ENCODE peak calls at places on chromosome 10, in eight cellular contexts. One of them, this sample, is unnamed.

GRCh38 chr10:123553810-123554430 is 112.2 kb upstream of the GPR26 start:
- DNase-seq in T-cell: no peak
- DNase-seq in activated CD4-positive, alpha-beta T cell treated with anti-CD3 and anti-CD28 coated beads for 48 hours: no peak
- DNase-seq in naive thymus-derived CD8-positive, alpha-beta T cell: no peak
- DNase-seq in Calu3: no peak
- DNase-seq in non-pigmented ciliary epithelial cell: no peak
- DNase-seq in stimulated activated CD8-positive, alpha-beta memory T cell treated with anti-CD3 and anti-CD28 coated beads, Interleukin-12 subunit alpha, Interleukin-12 subunit beta, amount 100 ng/mL, for 4 hours: no peak
- DNase-seq in GM20000: no peak
- DNase-seq in this sample: no peak

GRCh38 chr10:132534348-132535064 is 3.1 kb upstream of the INPP5A start:
- DNase-seq in T-cell: no peak
- DNase-seq in stimulated activated CD8-positive, alpha-beta memory T cell treated with anti-CD3 and anti-CD28 coated beads, Interleukin-12 subunit alpha, Interleukin-12 subunit beta, amount 100 ng/mL, for 4 hours: no peak
- DNase-seq in activated CD4-positive, alpha-beta T cell treated with anti-CD3 and anti-CD28 coated beads for 48 hours: no peak
- DNase-seq in naive thymus-derived CD8-positive, alpha-beta T cell: peak
- DNase-seq in Calu3: no peak
- DNase-seq in GM20000: no peak
- DNase-seq in non-pigmented ciliary epithelial cell: no peak
- DNase-seq in this sample: no peak

GRCh38 chr10:116053910-116054309 is 219.1 kb downstream of the GFRA1 start:
- DNase-seq in naive thymus-derived CD8-positive, alpha-beta T cell: no peak
- DNase-seq in Calu3: no peak
- DNase-seq in activated CD4-positive, alpha-beta T cell treated with anti-CD3 and anti-CD28 coated beads for 48 hours: no peak
- DNase-seq in non-pigmented ciliary epithelial cell: no peak
- DNase-seq in stimulated activated CD8-positive, alpha-beta memory T cell treated with anti-CD3 and anti-CD28 coated beads, Interleukin-12 subunit alpha, Interleukin-12 subunit beta, amount 100 ng/mL, for 4 hours: no peak
- DNase-seq in T-cell: no peak
- DNase-seq in GM20000: no peak
- DNase-seq in this sample: no peak

GRCh38 chr10:119541046-119541445 is 1.5 kb downstream of the RGS10 start:
- DNase-seq in GM20000: no peak
- DNase-seq in activated CD4-positive, alpha-beta T cell treated with anti-CD3 and anti-CD28 coated beads for 48 hours: peak
- DNase-seq in naive thymus-derived CD8-positive, alpha-beta T cell: no peak
- DNase-seq in T-cell: no peak
- DNase-seq in Calu3: no peak
- DNase-seq in non-pigmented ciliary epithelial cell: no peak
- DNase-seq in stimulated activated CD8-positive, alpha-beta memory T cell treated with anti-CD3 and anti-CD28 coated beads, Interleukin-12 subunit alpha, Interleukin-12 subunit beta, amount 100 ng/mL, for 4 hours: no peak
- DNase-seq in this sample: no peak

GRCh38 chr10:29389935-29390334 is 101.1 kb downstream of the LYZL1 start:
- DNase-seq in naive thymus-derived CD8-positive, alpha-beta T cell: no peak
- DNase-seq in activated CD4-positive, alpha-beta T cell treated with anti-CD3 and anti-CD28 coated beads for 48 hours: no peak
- DNase-seq in GM20000: no peak
- DNase-seq in T-cell: no peak
- DNase-seq in stimulated activated CD8-positive, alpha-beta memory T cell treated with anti-CD3 and anti-CD28 coated beads, Interleukin-12 subunit alpha, Interleukin-12 subunit beta, amount 100 ng/mL, for 4 hours: no peak
- DNase-seq in Calu3: no peak
- DNase-seq in non-pigmented ciliary epithelial cell: no peak
- DNase-seq in this sample: no peak

GRCh38 chr10:34905200-34905927 is 90.3 kb upstream of the PARD3 start:
- DNase-seq in non-pigmented ciliary epithelial cell: no peak
- DNase-seq in Calu3: no peak
- DNase-seq in activated CD4-positive, alpha-beta T cell treated with anti-CD3 and anti-CD28 coated beads for 48 hours: no peak
- DNase-seq in GM20000: no peak
- DNase-seq in naive thymus-derived CD8-positive, alpha-beta T cell: no peak
- DNase-seq in stimulated activated CD8-positive, alpha-beta memory T cell treated with anti-CD3 and anti-CD28 coated beads, Interleukin-12 subunit alpha, Interleukin-12 subunit beta, amount 100 ng/mL, for 4 hours: no peak
- DNase-seq in T-cell: no peak
- DNase-seq in this sample: no peak

GRCh38 chr10:35422236-35422635 is 85.9 kb downstream of the CCNY start:
- DNase-seq in stimulated activated CD8-positive, alpha-beta memory T cell treated with anti-CD3 and anti-CD28 coated beads, Interleukin-12 subunit alpha, Interleukin-12 subunit beta, amount 100 ng/mL, for 4 hours: no peak
- DNase-seq in Calu3: no peak
- DNase-seq in activated CD4-positive, alpha-beta T cell treated with anti-CD3 and anti-CD28 coated beads for 48 hours: no peak
- DNase-seq in GM20000: no peak
- DNase-seq in non-pigmented ciliary epithelial cell: no peak
- DNase-seq in T-cell: no peak
- DNase-seq in naive thymus-derived CD8-positive, alpha-beta T cell: no peak
- DNase-seq in this sample: no peak

GRCh38 chr10:97278491-97278989 is 13.9 kb downstream of the ARHGAP19 start:
- DNase-seq in non-pigmented ciliary epithelial cell: peak
- DNase-seq in GM20000: peak
- DNase-seq in Calu3: no peak
- DNase-seq in T-cell: no peak
- DNase-seq in naive thymus-derived CD8-positive, alpha-beta T cell: no peak
- DNase-seq in stimulated activated CD8-positive, alpha-beta memory T cell treated with anti-CD3 and anti-CD28 coated beads, Interleukin-12 subunit alpha, Interleukin-12 subunit beta, amount 100 ng/mL, for 4 hours: no peak
- DNase-seq in activated CD4-positive, alpha-beta T cell treated with anti-CD3 and anti-CD28 coated beads for 48 hours: no peak
- DNase-seq in this sample: peak

GRCh38 chr10:34231441-34232180 is 583.5 kb downstream of the PARD3 start:
- DNase-seq in activated CD4-positive, alpha-beta T cell treated with anti-CD3 and anti-CD28 coated beads for 48 hours: no peak
- DNase-seq in Calu3: no peak
- DNase-seq in stimulated activated CD8-positive, alpha-beta memory T cell treated with anti-CD3 and anti-CD28 coated beads, Interleukin-12 subunit alpha, Interleukin-12 subunit beta, amount 100 ng/mL, for 4 hours: no peak
- DNase-seq in non-pigmented ciliary epithelial cell: no peak
- DNase-seq in T-cell: no peak
- DNase-seq in GM20000: no peak
- DNase-seq in naive thymus-derived CD8-positive, alpha-beta T cell: no peak
- DNase-seq in this sample: no peak

GRCh38 chr10:13328126-13328525 is 20.0 kb downstream of the SEPHS1 start:
- DNase-seq in GM20000: no peak
- DNase-seq in non-pigmented ciliary epithelial cell: no peak
- DNase-seq in T-cell: no peak
- DNase-seq in stimulated activated CD8-positive, alpha-beta memory T cell treated with anti-CD3 and anti-CD28 coated beads, Interleukin-12 subunit alpha, Interleukin-12 subunit beta, amount 100 ng/mL, for 4 hours: no peak
- DNase-seq in naive thymus-derived CD8-positive, alpha-beta T cell: no peak
- DNase-seq in Calu3: no peak
- DNase-seq in activated CD4-positive, alpha-beta T cell treated with anti-CD3 and anti-CD28 coated beads for 48 hours: no peak
- DNase-seq in this sample: no peak

GRCh38 chr10:124944982-124945381 is 3.1 kb downstream of the ZRANB1 start:
- DNase-seq in Calu3: no peak
- DNase-seq in GM20000: no peak
- DNase-seq in activated CD4-positive, alpha-beta T cell treated with anti-CD3 and anti-CD28 coated beads for 48 hours: no peak
- DNase-seq in stimulated activated CD8-positive, alpha-beta memory T cell treated with anti-CD3 and anti-CD28 coated beads, Interleukin-12 subunit alpha, Interleukin-12 subunit beta, amount 100 ng/mL, for 4 hours: no peak
- DNase-seq in naive thymus-derived CD8-positive, alpha-beta T cell: no peak
- DNase-seq in non-pigmented ciliary epithelial cell: no peak
- DNase-seq in T-cell: no peak
- DNase-seq in this sample: no peak

GRCh38 chr10:62037166-62037831 is 135.8 kb downstream of the ARID5B start:
- DNase-seq in non-pigmented ciliary epithelial cell: no peak
- DNase-seq in activated CD4-positive, alpha-beta T cell treated with anti-CD3 and anti-CD28 coated beads for 48 hours: no peak
- DNase-seq in naive thymus-derived CD8-positive, alpha-beta T cell: no peak
- DNase-seq in T-cell: no peak
- DNase-seq in GM20000: no peak
- DNase-seq in Calu3: peak
- DNase-seq in stimulated activated CD8-positive, alpha-beta memory T cell treated with anti-CD3 and anti-CD28 coated beads, Interleukin-12 subunit alpha, Interleukin-12 subunit beta, amount 100 ng/mL, for 4 hours: no peak
- DNase-seq in this sample: no peak

GRCh38 chr10:53978292-53978691 is 822.7 kb downstream of the PCDH15 start:
- DNase-seq in stimulated activated CD8-positive, alpha-beta memory T cell treated with anti-CD3 and anti-CD28 coated beads, Interleukin-12 subunit alpha, Interleukin-12 subunit beta, amount 100 ng/mL, for 4 hours: no peak
- DNase-seq in activated CD4-positive, alpha-beta T cell treated with anti-CD3 and anti-CD28 coated beads for 48 hours: no peak
- DNase-seq in non-pigmented ciliary epithelial cell: no peak
- DNase-seq in GM20000: no peak
- DNase-seq in T-cell: no peak
- DNase-seq in naive thymus-derived CD8-positive, alpha-beta T cell: no peak
- DNase-seq in Calu3: no peak
- DNase-seq in this sample: no peak

GRCh38 chr10:122853665-122854313 is 8.1 kb upstream of the CUZD1 start:
- DNase-seq in naive thymus-derived CD8-positive, alpha-beta T cell: no peak
- DNase-seq in stimulated activated CD8-positive, alpha-beta memory T cell treated with anti-CD3 and anti-CD28 coated beads, Interleukin-12 subunit alpha, Interleukin-12 subunit beta, amount 100 ng/mL, for 4 hours: no peak
- DNase-seq in non-pigmented ciliary epithelial cell: no peak
- DNase-seq in activated CD4-positive, alpha-beta T cell treated with anti-CD3 and anti-CD28 coated beads for 48 hours: no peak
- DNase-seq in T-cell: no peak
- DNase-seq in Calu3: no peak
- DNase-seq in GM20000: no peak
- DNase-seq in this sample: no peak

GRCh38 chr10:80410578-80411145 is 2.3 kb downstream of the PRXL2A start:
- DNase-seq in T-cell: no peak
- DNase-seq in activated CD4-positive, alpha-beta T cell treated with anti-CD3 and anti-CD28 coated beads for 48 hours: no peak
- DNase-seq in stimulated activated CD8-positive, alpha-beta memory T cell treated with anti-CD3 and anti-CD28 coated beads, Interleukin-12 subunit alpha, Interleukin-12 subunit beta, amount 100 ng/mL, for 4 hours: no peak
- DNase-seq in non-pigmented ciliary epithelial cell: no peak
- DNase-seq in Calu3: no peak
- DNase-seq in naive thymus-derived CD8-positive, alpha-beta T cell: no peak
- DNase-seq in GM20000: no peak
- DNase-seq in this sample: no peak

GRCh38 chr10:69010151-69010640 is 21.6 kb downstream of the KIFBP start:
- DNase-seq in naive thymus-derived CD8-positive, alpha-beta T cell: no peak
- DNase-seq in non-pigmented ciliary epithelial cell: no peak
- DNase-seq in T-cell: no peak
- DNase-seq in GM20000: no peak
- DNase-seq in stimulated activated CD8-positive, alpha-beta memory T cell treated with anti-CD3 and anti-CD28 coated beads, Interleukin-12 subunit alpha, Interleukin-12 subunit beta, amount 100 ng/mL, for 4 hours: no peak
- DNase-seq in Calu3: no peak
- DNase-seq in activated CD4-positive, alpha-beta T cell treated with anti-CD3 and anti-CD28 coated beads for 48 hours: no peak
- DNase-seq in this sample: no peak

GRCh38 chr10:14609178-14609577 is 165.5 kb downstream of the FAM107B start:
- DNase-seq in non-pigmented ciliary epithelial cell: no peak
- DNase-seq in T-cell: no peak
- DNase-seq in GM20000: no peak
- DNase-seq in stimulated activated CD8-positive, alpha-beta memory T cell treated with anti-CD3 and anti-CD28 coated beads, Interleukin-12 subunit alpha, Interleukin-12 subunit beta, amount 100 ng/mL, for 4 hours: no peak
- DNase-seq in activated CD4-positive, alpha-beta T cell treated with anti-CD3 and anti-CD28 coated beads for 48 hours: no peak
- DNase-seq in naive thymus-derived CD8-positive, alpha-beta T cell: no peak
- DNase-seq in Calu3: no peak
- DNase-seq in this sample: no peak

GRCh38 chr10:130932326-130933007 is 379.1 kb downstream of the TCERG1L start:
- DNase-seq in Calu3: no peak
- DNase-seq in naive thymus-derived CD8-positive, alpha-beta T cell: no peak
- DNase-seq in activated CD4-positive, alpha-beta T cell treated with anti-CD3 and anti-CD28 coated beads for 48 hours: no peak
- DNase-seq in GM20000: no peak
- DNase-seq in non-pigmented ciliary epithelial cell: no peak
- DNase-seq in stimulated activated CD8-positive, alpha-beta memory T cell treated with anti-CD3 and anti-CD28 coated beads, Interleukin-12 subunit alpha, Interleukin-12 subunit beta, amount 100 ng/mL, for 4 hours: no peak
- DNase-seq in T-cell: no peak
- DNase-seq in this sample: peak

GRCh38 chr10:79102056-79102874 is 33.5 kb downstream of the ZMIZ1 start:
- DNase-seq in Calu3: no peak
- DNase-seq in activated CD4-positive, alpha-beta T cell treated with anti-CD3 and anti-CD28 coated beads for 48 hours: no peak
- DNase-seq in GM20000: no peak
- DNase-seq in naive thymus-derived CD8-positive, alpha-beta T cell: no peak
- DNase-seq in T-cell: no peak
- DNase-seq in non-pigmented ciliary epithelial cell: no peak
- DNase-seq in stimulated activated CD8-positive, alpha-beta memory T cell treated with anti-CD3 and anti-CD28 coated beads, Interleukin-12 subunit alpha, Interleukin-12 subunit beta, amount 100 ng/mL, for 4 hours: no peak
- DNase-seq in this sample: peak

GRCh38 chr10:12726971-12727831 is 274.3 kb downstream of the CCDC3 start:
- DNase-seq in stimulated activated CD8-positive, alpha-beta memory T cell treated with anti-CD3 and anti-CD28 coated beads, Interleukin-12 subunit alpha, Interleukin-12 subunit beta, amount 100 ng/mL, for 4 hours: no peak
- DNase-seq in GM20000: no peak
- DNase-seq in T-cell: no peak
- DNase-seq in non-pigmented ciliary epithelial cell: no peak
- DNase-seq in Calu3: no peak
- DNase-seq in naive thymus-derived CD8-positive, alpha-beta T cell: no peak
- DNase-seq in activated CD4-positive, alpha-beta T cell treated with anti-CD3 and anti-CD28 coated beads for 48 hours: peak
- DNase-seq in this sample: no peak

GRCh38 chr10:9305018-9305655 is 1250.6 kb downstream of the GATA3 start:
- DNase-seq in GM20000: no peak
- DNase-seq in activated CD4-positive, alpha-beta T cell treated with anti-CD3 and anti-CD28 coated beads for 48 hours: no peak
- DNase-seq in Calu3: no peak
- DNase-seq in non-pigmented ciliary epithelial cell: no peak
- DNase-seq in naive thymus-derived CD8-positive, alpha-beta T cell: no peak
- DNase-seq in T-cell: no peak
- DNase-seq in stimulated activated CD8-positive, alpha-beta memory T cell treated with anti-CD3 and anti-CD28 coated beads, Interleukin-12 subunit alpha, Interleukin-12 subunit beta, amount 100 ng/mL, for 4 hours: no peak
- DNase-seq in this sample: peak

GRCh38 chr10:44344727-44345126 is 40.2 kb downstream of the CXCL12 start:
- DNase-seq in GM20000: no peak
- DNase-seq in stimulated activated CD8-positive, alpha-beta memory T cell treated with anti-CD3 and anti-CD28 coated beads, Interleukin-12 subunit alpha, Interleukin-12 subunit beta, amount 100 ng/mL, for 4 hours: no peak
- DNase-seq in Calu3: no peak
- DNase-seq in naive thymus-derived CD8-positive, alpha-beta T cell: no peak
- DNase-seq in T-cell: no peak
- DNase-seq in non-pigmented ciliary epithelial cell: no peak
- DNase-seq in activated CD4-positive, alpha-beta T cell treated with anti-CD3 and anti-CD28 coated beads for 48 hours: no peak
- DNase-seq in this sample: no peak

GRCh38 chr10:58608826-58609225 is 96.2 kb downstream of the BICC1 start:
- DNase-seq in stimulated activated CD8-positive, alpha-beta memory T cell treated with anti-CD3 and anti-CD28 coated beads, Interleukin-12 subunit alpha, Interleukin-12 subunit beta, amount 100 ng/mL, for 4 hours: no peak
- DNase-seq in GM20000: no peak
- DNase-seq in naive thymus-derived CD8-positive, alpha-beta T cell: no peak
- DNase-seq in T-cell: no peak
- DNase-seq in activated CD4-positive, alpha-beta T cell treated with anti-CD3 and anti-CD28 coated beads for 48 hours: no peak
- DNase-seq in Calu3: no peak
- DNase-seq in non-pigmented ciliary epithelial cell: no peak
- DNase-seq in this sample: no peak

GRCh38 chr10:34489973-34490372 is 325.1 kb downstream of the PARD3 start:
- DNase-seq in non-pigmented ciliary epithelial cell: peak
- DNase-seq in activated CD4-positive, alpha-beta T cell treated with anti-CD3 and anti-CD28 coated beads for 48 hours: no peak
- DNase-seq in naive thymus-derived CD8-positive, alpha-beta T cell: no peak
- DNase-seq in stimulated activated CD8-positive, alpha-beta memory T cell treated with anti-CD3 and anti-CD28 coated beads, Interleukin-12 subunit alpha, Interleukin-12 subunit beta, amount 100 ng/mL, for 4 hours: no peak
- DNase-seq in GM20000: no peak
- DNase-seq in Calu3: no peak
- DNase-seq in T-cell: no peak
- DNase-seq in this sample: no peak

GRCh38 chr10:103353281-103353680 is 2.3 kb upstream of the PCGF6 start:
- DNase-seq in stimulated activated CD8-positive, alpha-beta memory T cell treated with anti-CD3 and anti-CD28 coated beads, Interleukin-12 subunit alpha, Interleukin-12 subunit beta, amount 100 ng/mL, for 4 hours: no peak
- DNase-seq in activated CD4-positive, alpha-beta T cell treated with anti-CD3 and anti-CD28 coated beads for 48 hours: no peak
- DNase-seq in naive thymus-derived CD8-positive, alpha-beta T cell: no peak
- DNase-seq in T-cell: no peak
- DNase-seq in GM20000: no peak
- DNase-seq in Calu3: no peak
- DNase-seq in non-pigmented ciliary epithelial cell: no peak
- DNase-seq in this sample: no peak

GRCh38 chr10:93652857-93653256 is 40.5 kb downstream of the PDE6C start:
- DNase-seq in stimulated activated CD8-positive, alpha-beta memory T cell treated with anti-CD3 and anti-CD28 coated beads, Interleukin-12 subunit alpha, Interleukin-12 subunit beta, amount 100 ng/mL, for 4 hours: no peak
- DNase-seq in activated CD4-positive, alpha-beta T cell treated with anti-CD3 and anti-CD28 coated beads for 48 hours: no peak
- DNase-seq in naive thymus-derived CD8-positive, alpha-beta T cell: no peak
- DNase-seq in GM20000: no peak
- DNase-seq in T-cell: no peak
- DNase-seq in non-pigmented ciliary epithelial cell: peak
- DNase-seq in Calu3: peak
- DNase-seq in this sample: no peak

This sample was measured in cerebellar cortex.